ENCODE peak calls at places on chromosome 4, in six cellular contexts. E is A549, D is IMR-90, O is B cell, H is mammary epithelial cell, Q is dorsolateral prefrontal cortex. Z is an unnamed sample.

GRCh38 chr4:44629280-44629866 is 22.1 kb downstream of the YIPF7 start:
- DNase-seq in D (peak), H (peak), Q (peak), O (peak), E (peak), Z (peak)

GRCh38 chr4:1668488-1668840 is 15.6 kb downstream of the FAM53A start:
- DNase-seq in O (no peak), Q (no peak), H (no peak), E (no peak), D (no peak), Z (no peak)

GRCh38 chr4:108965031-108965430 is 202.2 kb upstream of the ETNPPL start:
- DNase-seq in O (no peak), D (no peak), H (no peak), Q (no peak), E (no peak), Z (no peak)

GRCh38 chr4:47213971-47214370 is 182.6 kb downstream of the GABRB1 start:
- DNase-seq in H (peak), Q (no peak), D (peak), O (no peak), E (no peak), Z (no peak)

GRCh38 chr4:165475706-165476070 is 96.9 kb downstream of the CPE start:
- DNase-seq in Q (no peak), E (no peak), O (no peak), D (no peak), H (no peak), Z (no peak)

GRCh38 chr4:168409089-168409801 is 71.0 kb downstream of the DDX60L start:
- DNase-seq in Q (no peak), O (no peak), E (no peak), D (peak), H (peak), Z (no peak)

GRCh38 chr4:41573458-41574129 is 35.6 kb downstream of the LIMCH1 start:
- DNase-seq in H (no peak), D (no peak), Q (no peak), E (no peak), O (no peak), Z (no peak)

GRCh38 chr4:10106421-10107039 is 10.1 kb downstream of the WDR1 start:
- DNase-seq in D (peak), Q (peak), H (peak), O (no peak), E (peak), Z (no peak)

GRCh38 chr4:4334798-4335520 is 44.9 kb downstream of the ZBTB49 start:
- DNase-seq in O (peak), H (peak), D (peak), E (peak), Q (peak), Z (peak)

GRCh38 chr4:24666816-24667477 is 82.6 kb upstream of the DHX15 start:
- DNase-seq in Q (no peak), O (no peak), E (no peak), D (no peak), H (no peak), Z (no peak)

GRCh38 chr4:42750091-42750490 is 93.2 kb upstream of the ATP8A1 start:
- DNase-seq in H (no peak), D (no peak), Q (no peak), E (no peak), O (no peak), Z (no peak)

GRCh38 chr4:119209586-119209985 is 2.9 kb upstream of the USP53 start:
- DNase-seq in D (no peak), O (no peak), H (no peak), Q (no peak), E (no peak), Z (no peak)

GRCh38 chr4:84215218-84215617 is 283.9 kb downstream of the NKX6-1 start:
- DNase-seq in E (no peak), Q (no peak), H (no peak), D (no peak), O (no peak), Z (no peak)

GRCh38 chr4:173270312-173271027 is 63.7 kb downstream of the HMGB2 start:
- DNase-seq in D (peak), E (no peak), H (no peak), O (no peak), Q (no peak), Z (no peak)

GRCh38 chr4:170193496-170193895 is 103.7 kb upstream of the AADAT start:
- DNase-seq in O (no peak), D (no peak), E (no peak), H (peak), Q (no peak), Z (no peak)

GRCh38 chr4:26779224-26779623 is 81.4 kb upstream of the STIM2 start:
- DNase-seq in H (no peak), O (no peak), E (no peak), D (no peak), Q (no peak), Z (no peak)

GRCh38 chr4:98476891-98477290 is 181.5 kb downstream of the TSPAN5 start:
- DNase-seq in Q (no peak), O (no peak), D (no peak), H (no peak), E (no peak), Z (no peak)

GRCh38 chr4:24995346-24995745 is 35.4 kb downstream of the LGI2 start:
- DNase-seq in E (no peak), O (no peak), H (no peak), D (no peak), Q (no peak), Z (no peak)

GRCh38 chr4:137981277-137981676 is 260.9 kb downstream of the SLC7A11 start:
- DNase-seq in H (peak), D (peak), O (no peak), Q (no peak), E (no peak), Z (no peak)
- TF ChIP-seq CTCF in H (peak), D (peak), O (no peak), Q (no peak), E (no peak), Z (no peak)

GRCh38 chr4:8882239-8882638 is 10.6 kb upstream of the HMX1 start:
- DNase-seq in D (no peak), E (no peak), H (no peak), O (no peak), Q (no peak), Z (no peak)
- TF ChIP-seq CTCF in D (no peak), E (no peak), H (no peak), O (no peak), Q (no peak), Z (no peak)

GRCh38 chr4:87134122-87134521 is 86.3 kb downstream of the KLHL8 start:
- DNase-seq in E (no peak), Q (no peak), O (no peak), H (no peak), D (no peak), Z (no peak)
- TF ChIP-seq CTCF in E (no peak), Q (no peak), O (no peak), H (no peak), D (no peak), Z (no peak)

DNA sequence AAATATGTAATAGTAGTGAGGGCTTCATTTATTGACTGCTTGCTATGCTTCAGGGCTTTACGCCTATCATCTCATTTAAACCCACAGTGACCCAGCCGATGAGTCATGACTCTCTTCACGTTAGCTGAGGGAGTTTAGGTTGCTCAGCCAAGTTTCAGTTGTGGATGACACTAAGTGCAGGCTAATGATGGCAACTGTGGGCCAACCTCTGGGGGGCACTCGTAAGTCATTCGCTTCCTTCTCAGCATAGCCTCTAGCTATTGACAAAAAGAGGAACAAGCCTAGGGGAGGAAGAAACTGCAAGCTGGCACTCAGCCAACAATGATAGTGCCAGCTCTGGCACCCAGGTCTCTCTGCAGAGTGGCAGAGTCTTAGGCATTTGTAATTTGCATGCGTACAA is 325.0 kb downstream of the ARHGAP10 start:
- DNase-seq in O (peak), D (peak), H (peak), E (no peak), Q (peak), Z (peak)
- TF ChIP-seq CTCF in O (peak), D (no peak), H (peak), E (no peak), Q (peak), Z (peak)

GRCh38 chr4:150582881-150583286 is 933 bp downstream of the MAB21L2 start:
- DNase-seq in D (peak), E (no peak), O (no peak), Q (no peak), H (no peak), Z (peak)

GRCh38 chr4:150583287-150584197 is 1.6 kb downstream of the MAB21L2 start:
- DNase-seq in Q (peak), O (no peak), H (no peak), D (peak), E (no peak), Z (peak)

GRCh38 chr4:150581611-150582010 is 340 bp upstream of the MAB21L2 start:
- DNase-seq in Q (no peak), E (no peak), H (no peak), O (no peak), D (peak), Z (no peak)

GRCh38 chr4:150581206-150581605 is 745 bp upstream of the MAB21L2 start:
- DNase-seq in H (no peak), D (no peak), E (no peak), O (no peak), Q (no peak), Z (no peak)

GRCh38 chr4:150582101-150582565 is at the start of gene MAB21L2:
- DNase-seq in D (peak), H (no peak), Q (no peak), E (no peak), O (no peak), Z (no peak)
- TF ChIP-seq CTCF in D (no peak), H (no peak), Q (no peak), E (no peak), O (no peak), Z (no peak)

DNA sequence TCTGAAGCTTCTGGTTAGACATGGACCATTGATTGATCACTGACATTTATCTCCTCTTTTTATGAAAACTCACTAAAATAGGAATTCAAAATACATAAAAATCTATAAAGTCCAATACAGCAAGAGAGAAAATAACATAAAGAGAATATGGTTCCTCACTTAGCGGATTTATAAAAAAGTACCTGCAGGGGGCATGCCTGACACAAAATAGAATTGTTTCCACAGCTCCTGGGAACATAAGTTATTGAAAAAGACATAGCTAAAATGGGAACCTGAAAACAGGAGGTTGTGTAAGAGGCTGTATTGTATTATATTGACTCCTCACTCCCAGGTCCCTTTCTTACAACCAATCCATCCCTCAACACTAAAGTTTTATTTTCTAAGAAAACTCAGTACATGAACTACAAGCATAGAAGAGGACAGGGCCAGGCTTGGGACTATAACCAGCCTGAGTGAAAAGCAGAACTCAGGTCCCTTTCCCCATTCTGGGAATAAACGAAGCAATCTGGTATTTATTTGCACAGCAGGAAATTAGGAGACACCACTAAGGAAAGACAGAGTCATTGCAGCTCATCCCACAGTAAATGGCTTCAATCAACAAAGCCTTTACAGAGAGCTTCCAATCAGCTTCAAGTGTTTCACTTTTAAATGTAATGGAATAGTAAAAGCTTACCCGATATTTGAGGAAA is 121.1 kb upstream of the NDST4 start:
- DNase-seq in Q (no peak), O (no peak), H (peak), E (no peak), D (no peak), Z (peak)
- TF ChIP-seq CTCF in Q (peak), O (no peak), H (peak), E (peak), D (no peak), Z (no peak)

DNA sequence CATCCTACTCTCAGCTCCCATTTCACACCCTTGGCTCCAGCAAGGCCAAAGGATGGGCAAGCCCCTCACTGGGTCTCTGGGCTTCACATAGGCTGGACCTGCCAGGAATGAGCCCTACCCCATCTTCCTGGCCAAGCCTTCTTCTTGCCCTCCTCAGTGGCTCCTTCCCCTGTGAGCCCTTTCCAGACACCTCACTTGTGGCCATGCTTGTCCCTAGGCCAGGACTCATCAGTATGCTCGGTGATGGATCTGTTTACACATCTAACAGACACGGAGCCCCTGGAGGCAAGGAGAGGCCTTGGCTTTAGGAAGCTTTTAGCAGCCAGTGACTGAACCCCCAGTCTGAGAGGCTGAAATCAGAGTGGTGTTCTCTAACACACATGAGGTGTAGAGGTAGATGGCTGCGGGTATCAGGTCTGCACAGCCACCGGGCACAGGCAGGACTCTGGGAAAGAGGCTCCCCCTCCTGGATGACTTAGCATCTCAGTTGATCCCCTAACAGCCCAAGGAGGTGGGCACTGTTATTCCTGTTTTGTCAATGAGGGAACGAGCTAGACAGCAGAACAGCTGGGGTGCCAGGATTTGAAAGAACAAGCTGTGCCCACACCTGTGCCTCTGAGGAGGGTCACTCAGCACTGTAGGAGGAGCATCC is 44.8 kb downstream of the PPP2R2C start:
- DNase-seq in H (no peak), E (no peak), Q (no peak), O (no peak), D (no peak), Z (no peak)
- TF ChIP-seq CTCF in H (no peak), E (no peak), Q (no peak), O (no peak), D (no peak), Z (no peak)

GRCh38 chr4:127251423-127251822 is 381.3 kb upstream of the INTU start:
- DNase-seq in O (no peak), E (no peak), D (peak), Q (no peak), H (peak), Z (peak)

GRCh38 chr4:127250577-127250976 is 382.2 kb upstream of the INTU start:
- DNase-seq in E (no peak), O (no peak), Q (no peak), H (no peak), D (no peak), Z (no peak)

GRCh38 chr4:127249066-127249766 is 383.5 kb upstream of the INTU start:
- DNase-seq in Q (no peak), H (peak), D (peak), O (no peak), E (no peak), Z (no peak)

GRCh38 chr4:127247293-127247952 is 385.3 kb upstream of the INTU start:
- DNase-seq in E (no peak), Q (no peak), O (no peak), H (no peak), D (no peak), Z (no peak)

DNA sequence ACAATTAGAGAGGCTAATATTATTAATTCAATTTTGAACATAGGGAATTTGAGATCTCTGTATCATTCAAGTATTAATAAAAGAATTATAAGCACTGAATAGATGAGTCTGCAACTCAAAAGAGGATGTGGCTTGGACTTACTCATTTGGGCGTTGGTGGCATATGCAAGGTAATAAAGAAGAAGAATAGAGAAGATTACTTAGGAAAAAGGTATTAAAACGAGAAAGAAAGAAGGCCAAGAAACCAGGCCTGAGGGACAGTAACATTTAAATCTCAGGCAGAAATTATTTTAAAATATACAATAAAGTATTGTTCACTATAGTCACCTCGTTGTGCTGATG is 383.0 kb upstream of the INTU start:
- DNase-seq in D (no peak), O (no peak), Q (no peak), E (no peak), H (peak), Z (no peak)
- TF ChIP-seq CTCF in D (no peak), O (no peak), Q (no peak), E (no peak), H (no peak), Z (no peak)

DNA sequence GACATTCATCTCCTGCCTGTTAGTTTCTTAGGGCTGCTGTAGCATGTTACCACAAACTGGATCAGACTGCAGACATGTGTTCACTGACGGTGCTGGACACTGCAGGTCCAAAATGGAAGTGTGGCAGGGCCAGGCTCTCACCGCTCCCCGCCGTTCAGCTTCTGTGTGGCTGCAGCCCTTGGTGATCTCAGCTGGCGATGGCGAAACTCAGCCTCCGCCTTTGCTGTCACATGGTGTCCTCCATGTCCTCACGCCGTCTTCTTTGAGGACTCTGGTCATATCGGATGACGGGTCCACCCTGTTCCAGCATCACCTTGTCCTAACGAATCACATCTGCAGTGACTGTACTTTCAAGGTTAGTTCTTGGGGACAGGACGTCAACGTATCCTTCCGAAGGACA is 25.9 kb upstream of the HELT start:
- DNase-seq in O (no peak), Q (no peak), E (no peak), H (no peak), D (no peak), Z (no peak)
- TF ChIP-seq CTCF in O (no peak), Q (no peak), E (no peak), H (no peak), D (no peak), Z (no peak)

Z was measured in GM13976.